ENCODE peak calls at places on chromosome 6, in six cellular contexts. A is PC-9, V is esophagus squamous epithelium, B is colonic mucosa, J is DND-41, D is uterus. F is an unnamed sample.

GRCh38 chr6:136566007-136566487 is 15.8 kb upstream of the MAP7 start:
- DNase-seq in B (peak; percentile 79), D (no peak), V (no peak), J (no peak), A (no peak), F (no peak)

GRCh38 chr6:163302747-163303146 is 111.8 kb upstream of the QKI start:
- DNase-seq in D (no peak), V (no peak), J (no peak), B (no peak), A (no peak), F (no peak)

GRCh38 chr6:167541544-167541943 is 216.7 kb downstream of the TTLL2 start:
- DNase-seq in D (no peak), B (no peak), V (no peak), J (no peak), A (no peak), F (no peak)

GRCh38 chr6:118918326-118918725 is 16.6 kb downstream of the MCM9 start:
- DNase-seq in A (no peak), J (no peak), D (no peak), B (no peak), V (no peak), F (no peak)

GRCh38 chr6:130676077-130676772 is 151.0 kb upstream of the SMLR1 start:
- DNase-seq in A (no peak), V (no peak), D (peak; percentile 40), B (no peak), J (no peak), F (no peak)

GRCh38 chr6:137832110-137832509 is 34.9 kb upstream of the TNFAIP3 start:
- DNase-seq in A (no peak), V (no peak), B (no peak), J (no peak), D (no peak), F (no peak)

GRCh38 chr6:139334791-139335446 is 39.5 kb downstream of the CITED2 start:
- DNase-seq in V (no peak), D (no peak), A (no peak), J (no peak), B (no peak), F (no peak)

GRCh38 chr6:84332139-84333034 is 104.9 kb upstream of the CEP162 start:
- DNase-seq in A (no peak), V (no peak), D (no peak), J (no peak), B (no peak), F (no peak)

GRCh38 chr6:108694816-108695215 is 134.1 kb downstream of the FOXO3 start:
- DNase-seq in V (no peak), A (no peak), J (no peak), D (no peak), B (no peak), F (no peak)

GRCh38 chr6:105692630-105693212 is 289.8 kb upstream of the PREP start:
- DNase-seq in J (no peak), A (no peak), B (no peak), V (no peak), D (no peak), F (no peak)

GRCh38 chr6:8539446-8539845 is 104.1 kb upstream of the SLC35B3 start:
- DNase-seq in V (no peak), B (no peak), A (no peak), D (no peak), J (no peak), F (no peak)

GRCh38 chr6:33851959-33852358 is 48.2 kb upstream of the MLN start:
- DNase-seq in B (peak; percentile 27), A (peak; percentile 23), D (no peak), V (no peak), J (no peak), F (no peak)

GRCh38 chr6:90707223-90707622 is 120.4 kb upstream of the MAP3K7 start:
- DNase-seq in V (no peak), B (no peak), A (no peak), D (no peak), J (no peak), F (no peak)

GRCh38 chr6:37177083-37177949 is 7.4 kb downstream of the PIM1 start:
- DNase-seq in B (no peak), V (no peak), D (no peak), J (peak; percentile 41), A (no peak), F (no peak)

GRCh38 chr6:41939848-41940758 is 1.5 kb downstream of the CCND3 start:
- DNase-seq in A (peak; percentile 61), V (no peak), D (peak; percentile 28), J (peak; percentile 57), B (peak; percentile 84), F (no peak)

GRCh38 chr6:45411959-45412358 is 34.2 kb upstream of the SUPT3H start:
- DNase-seq in D (no peak), V (no peak), B (no peak), A (peak; percentile 31), J (no peak), F (no peak)

GRCh38 chr6:24981385-24981758 is 45.6 kb upstream of the RIPOR2 start:
- DNase-seq in V (no peak), B (no peak), J (no peak), A (peak; percentile 54), D (no peak), F (no peak)

GRCh38 chr6:146300540-146300939 is 243.1 kb upstream of the RAB32 start:
- DNase-seq in D (no peak), J (no peak), B (no peak), A (no peak), V (no peak), F (no peak)

GRCh38 chr6:20188630-20189075 is 23.6 kb downstream of the MBOAT1 start:
- DNase-seq in V (no peak), A (no peak), J (no peak), B (no peak), D (no peak), F (no peak)

DNA sequence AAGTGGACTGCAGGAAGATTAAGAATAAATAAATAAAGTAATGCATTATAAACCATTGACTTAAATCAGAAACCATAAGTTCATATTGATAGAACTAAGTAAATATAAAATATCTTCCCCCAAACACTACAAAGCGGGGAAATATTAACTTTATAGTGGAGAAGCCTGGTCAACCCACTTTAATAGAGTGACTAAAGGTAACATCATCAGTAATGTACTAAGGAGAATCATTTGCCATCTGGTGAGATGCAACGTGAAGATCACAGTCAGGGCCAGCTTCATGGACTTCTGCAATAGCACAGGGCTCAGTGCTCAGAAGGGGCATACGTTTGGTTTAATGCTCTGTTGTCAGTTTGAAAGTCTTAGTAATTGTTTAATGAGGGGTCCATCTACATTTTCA is 58.8 kb upstream of the CD83 start:
- DNase-seq in A (no peak), J (no peak), D (no peak), V (no peak), B (no peak), F (no peak)
- H3K4me3 ChIP-seq in A (no peak overlapping the region), J (no peak overlapping the region), D (no peak overlapping the region), V (no peak overlapping the region), B (no peak overlapping the region), F (no peak overlapping the region)

GRCh38 chr6:148152244-148152643 is 190.4 kb upstream of the SASH1 start:
- DNase-seq in A (no peak), D (no peak), B (no peak), J (no peak), V (no peak), F (no peak)
- H3K4me1 ChIP-seq in A (no peaks in the 10 kb centered on the region), D (no peaks in the 10 kb centered on the region), B (no peaks in the 10 kb centered on the region), J (no peaks in the 10 kb centered on the region), V (no peaks in the 10 kb centered on the region), F (no peaks in the 10 kb centered on the region)

GRCh38 chr6:132614554-132614953 is 9.5 kb downstream of the TAAR2 start:
- DNase-seq in V (no peak), D (no peak), J (no peak), B (no peak), A (peak; percentile 17), F (peak; percentile 4)
- H3K4me3 ChIP-seq in V (no peak overlapping the region), D (no peak overlapping the region), J (no peak overlapping the region), B (no peak overlapping the region), A (peak overlapping the region; percentile 25), F (peak overlapping the region; percentile 15)

DNA sequence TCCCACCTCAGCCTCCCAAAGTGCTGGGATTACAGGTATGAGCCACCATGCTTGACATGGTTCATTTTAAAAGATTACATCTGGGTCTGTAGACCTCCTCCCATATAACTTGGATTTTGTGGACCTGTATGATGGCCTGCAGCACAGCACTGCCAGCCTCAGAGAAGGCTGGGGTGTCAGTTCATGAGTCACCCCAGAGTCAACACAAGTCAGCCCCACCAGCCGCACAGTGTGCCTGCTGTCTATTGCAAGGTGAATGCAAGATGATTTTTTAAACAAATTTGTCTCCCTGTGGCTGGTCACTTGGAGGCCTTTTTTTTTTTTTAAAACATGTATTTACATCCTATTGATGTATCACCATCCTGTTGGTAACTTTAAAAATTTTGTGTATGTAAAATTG is 76.7 kb downstream of the RREB1 start:
- DNase-seq in A (no peak), D (no peak), B (no peak), J (no peak), V (no peak), F (no peak)
- H3K4me1 ChIP-seq in A (no peaks in the 10 kb centered on the region), D (no peaks in the 10 kb centered on the region), B (no peaks in the 10 kb centered on the region), J (no peaks in the 10 kb centered on the region), V (peaks cover 2% of the 10 kb centered on the region), F (no peaks in the 10 kb centered on the region)

GRCh38 chr6:38216451-38216850 is 396.9 kb downstream of the ZFAND3 start:
- DNase-seq in J (no peak), B (no peak), D (no peak), V (no peak), A (no peak), F (no peak)
- H3K4me3 ChIP-seq in J (no peak overlapping the region), B (no peak overlapping the region), D (no peak overlapping the region), V (no peak overlapping the region), A (no peak overlapping the region), F (no peak overlapping the region)

F was measured in CD4-positive, CD25-positive, alpha-beta regulatory T cell.